ENCODE peak calls at places on chromosomes 5 and 9, in six cellular contexts. Z is spleen; I is stimulated activated CD4-positive, alpha-beta T cell treated with anti-CD3 and anti-CD28 coated beads, Interleukin-4, amount 100 ng/mL, for 4 hours; H is anterior cingulate cortex; X is activated CD4-positive, CD25-positive, alpha-beta regulatory T cell treated with anti-CD3 and anti-CD28 coated beads, Interleukin-2, amount 50 U/mL, for 72 hours; J is lower leg skin. S is an unnamed sample.

GRCh38 chr5:61881821-61882220 is 424.2 kb upstream of the KIF2A start:
- DNase-seq in Z (no peak), I (no peak), H (peak; percentile 10), X (no peak), J (no peak), S (no peak)

GRCh38 chr5:82467006-82467561 is 188.9 kb upstream of the RPS23 start:
- DNase-seq in Z (no peak), I (no peak), H (no peak), X (no peak), J (no peak), S (no peak)

GRCh38 chr5:124801551-124801950 is 55.1 kb upstream of the ZNF608 start:
- DNase-seq in Z (no peak), I (no peak), H (no peak), X (no peak), J (no peak), S (no peak)

GRCh38 chr5:173735691-173736090 is 119.2 kb upstream of the BOD1 start:
- DNase-seq in Z (no peak), I (no peak), H (no peak), X (no peak), J (no peak), S (no peak)

GRCh38 chr9:96555567-96556386 is 63.9 kb downstream of the CDC14B start:
- DNase-seq in Z (no peak), I (no peak), H (no peak), X (no peak), J (peak; percentile 28), S (no peak)

GRCh38 chr5:176381423-176381822 is 7.0 kb downstream of the NOP16 start:
- DNase-seq in Z (no peak), I (no peak), H (peak; percentile 12), X (no peak), J (no peak), S (no peak)

GRCh38 chr5:160467555-160468418 is 46.1 kb downstream of the PTTG1 start:
- DNase-seq in Z (peak; percentile 93), I (peak; percentile 68), H (peak; percentile 11), X (peak; percentile 88), J (peak; percentile 75), S (peak; percentile 88)

GRCh38 chr5:6674421-6674820 is 38.8 kb upstream of the TENT4A start:
- DNase-seq in Z (no peak), I (no peak), H (no peak), X (no peak), J (no peak), S (no peak)

GRCh38 chr5:163807781-163808180 is 302.4 kb downstream of the MAT2B start:
- DNase-seq in Z (no peak), I (no peak), H (no peak), X (no peak), J (no peak), S (no peak)

GRCh38 chr5:105640328-105640727 is 2030.4 kb downstream of the EFNA5 start:
- DNase-seq in Z (no peak), I (no peak), H (no peak), X (no peak), J (no peak), S (no peak)

GRCh38 chr9:69572611-69573010 is 99.6 kb downstream of the APBA1 start:
- DNase-seq in Z (no peak), I (no peak), H (no peak), X (no peak), J (no peak), S (no peak)

GRCh38 chr9:4875559-4875958 is 82.8 kb downstream of the RCL1 start:
- DNase-seq in Z (no peak), I (no peak), H (no peak), X (no peak), J (no peak), S (no peak)

GRCh38 chr5:72133212-72133990 is 26.1 kb downstream of the MAP1B start:
- DNase-seq in Z (no peak), I (no peak), H (no peak), X (no peak), J (no peak), S (no peak)

GRCh38 chr9:129406278-129407225 is 214.3 kb downstream of the C9orf50 start:
- DNase-seq in Z (peak; percentile 80), I (no peak), H (no peak), X (no peak), J (peak; percentile 67), S (no peak)

GRCh38 chr5:14011089-14012004 is 66.9 kb upstream of the DNAH5 start:
- DNase-seq in Z (peak; percentile 93), I (peak; percentile 36), H (peak; percentile 72), X (peak; percentile 45), J (peak; percentile 60), S (peak; percentile 31)

GRCh38 chr5:68352166-68352565 is 136.6 kb downstream of the PIK3R1 start:
- DNase-seq in Z (no peak), I (no peak), H (no peak), X (no peak), J (no peak), S (no peak)

GRCh38 chr9:35510745-35511428 is 21.0 kb downstream of the RUSC2 start:
- DNase-seq in Z (no peak), I (no peak), H (no peak), X (no peak), J (peak; percentile 73), S (no peak)

GRCh38 chr5:124519396-124519795 is 227.0 kb downstream of the ZNF608 start:
- DNase-seq in Z (no peak), I (no peak), H (no peak), X (no peak), J (no peak), S (no peak)

GRCh38 chr5:17305964-17306725 is 88.7 kb downstream of the BASP1 start:
- DNase-seq in Z (no peak), I (no peak), H (no peak), X (no peak), J (peak; percentile 43), S (no peak)

GRCh38 chr9:106945727-106946690 is 83.0 kb downstream of the ZNF462 start:
- DNase-seq in Z (no peak), I (no peak), H (no peak), X (no peak), J (no peak), S (no peak)

S was measured in GM12864.